ENCODE peak calls at places on chromosomes 1 and 21, in ten cellular contexts. Z is WTC11; B is neural crest cell; M is uterus; F is central memory CD4-positive, alpha-beta T cell; J is hypothalamus; U is GM03348; H is amniotic stem cell; Q is Right ventricle myocardium superior; Y is activated T-helper 1 cell treated with Interleukin-2 at 50 U/mL for 16 hours. L is an unnamed sample.

GRCh38 chr1:97384294-97384952 is 536.4 kb downstream of the DPYD start:
- DNase-seq in Z (no peak), B (no peak), M (no peak), F (no peak), J (no peak), U (peak), H (no peak), Q (no peak), Y (no peak), L (no peak)

GRCh38 chr1:205979301-205979700 is 23.9 kb downstream of the RAB7B start:
- DNase-seq in Z (no peak), B (no peak), M (no peak), F (no peak), J (no peak), U (no peak), H (no peak), Q (no peak), Y (no peak), L (no peak)

GRCh38 chr1:64536836-64537490 is 67.0 kb downstream of the CACHD1 start:
- DNase-seq in Z (no peak), B (no peak), M (no peak), F (no peak), J (no peak), U (no peak), H (no peak), Q (no peak), Y (no peak), L (no peak)

GRCh38 chr1:50265790-50266314 is 157.1 kb downstream of the ELAVL4 start:
- DNase-seq in Z (no peak), B (no peak), M (peak), F (no peak), J (no peak), U (peak), H (no peak), Q (no peak), Y (no peak), L (no peak)

GRCh38 chr1:223207293-223208066 is 64.4 kb upstream of the TLR5 start:
- DNase-seq in Z (no peak), B (no peak), M (no peak), F (no peak), J (no peak), U (no peak), H (no peak), Q (no peak), Y (no peak), L (no peak)

GRCh38 chr1:202291961-202292712 is 49.6 kb downstream of the UBE2T start:
- DNase-seq in Z (no peak), B (no peak), M (no peak), F (no peak), J (no peak), U (peak), H (no peak), Q (no peak), Y (no peak), L (peak)

GRCh38 chr21:45916011-45916840 is 65.3 kb upstream of the COL6A1 start:
- DNase-seq in Z (no peak), B (no peak), M (no peak), F (no peak), J (no peak), U (no peak), H (no peak), Q (no peak), Y (no peak), L (no peak)

GRCh38 chr21:33109574-33110339 is 39.8 kb downstream of the OLIG1 start:
- DNase-seq in Z (peak), B (peak), M (no peak), F (no peak), J (no peak), U (no peak), H (no peak), Q (no peak), Y (no peak), L (no peak)

GRCh38 chr1:210412240-210412639 is 83.5 kb downstream of the HHAT start:
- DNase-seq in Z (no peak), B (no peak), M (no peak), F (no peak), J (no peak), U (no peak), H (no peak), Q (no peak), Y (no peak), L (no peak)

GRCh38 chr1:22177354-22178003 is 34.6 kb upstream of the WNT4 start:
- DNase-seq in Z (no peak), B (no peak), M (no peak), F (no peak), J (no peak), U (no peak), H (no peak), Q (no peak), Y (no peak), L (no peak)

GRCh38 chr1:56584910-56585528 is 5.7 kb upstream of the PLPP3 start:
- DNase-seq in Z (no peak), B (peak), M (no peak), F (no peak), J (no peak), U (peak), H (peak), Q (no peak), Y (no peak), L (peak)

GRCh38 chr1:46489638-46490602 is at the start of gene DMBX1:
- DNase-seq in Z (peak), B (peak), M (no peak), F (peak), J (no peak), U (peak), H (no peak), Q (no peak), Y (no peak), L (peak)

L was measured in DMS79.